ENCODE peak calls at places on chromosomes 4 and X, in seven cellular contexts. S, U, H, V, T, B and Z are unnamed samples.

GRCh38 chrX:102976793-102977495 is 39.9 kb downstream of the RAB40AL start:
- DNase-seq in B (no peak), S (no peak), H (no peak), V (peak; percentile 10), T (no peak), U (no peak), Z (no peak)

GRCh38 chr4:79652232-79652631 is 244.2 kb upstream of the GK2 start:
- DNase-seq in B (peak; percentile 54), S (no peak), H (no peak), U (no peak), V (peak; percentile 79), T (no peak), Z (no peak)

GRCh38 chrX:109826954-109827708 is 94.1 kb upstream of the ACSL4 start:
- DNase-seq in S (no peak), V (peak; percentile 72), T (no peak), B (peak; percentile 89), H (no peak), U (no peak), Z (no peak)

GRCh38 chr4:76166480-76166879 is 18.3 kb upstream of the NUP54 start:
- DNase-seq in B (no peak), T (no peak), V (no peak), U (no peak), S (no peak), H (no peak), Z (no peak)

GRCh38 chrX:108511721-108512120 is 72.1 kb downstream of the COL4A5 start:
- DNase-seq in V (peak; percentile 61), T (no peak), U (no peak), B (no peak), H (no peak), S (no peak), Z (no peak)

GRCh38 chr4:96356591-96357360 is 516.9 kb downstream of the PDHA2 start:
- DNase-seq in V (peak; percentile 3), S (no peak), H (no peak), T (no peak), U (no peak), B (no peak), Z (no peak)

GRCh38 chr4:156247470-156247869 is 293.8 kb upstream of the CTSO start:
- DNase-seq in U (no peak), V (no peak), B (no peak), T (no peak), S (no peak), H (no peak), Z (no peak)

GRCh38 chrX:118221257-118221656 is 104.6 kb upstream of the KLHL13 start:
- DNase-seq in V (no peak), H (no peak), B (no peak), T (no peak), S (no peak), U (no peak), Z (no peak)

GRCh38 chrX:135275973-135276372 is 24.1 kb downstream of the ETDA start:
- DNase-seq in S (no peak), V (no peak), U (no peak), H (no peak), T (no peak), B (no peak), Z (no peak)